ENCODE peak calls at places on chromosome 20, in ten cellular contexts. P is HFF-Myc, O is lower lobe of right lung, V is RWPE2, A is OCI-LY7, T is GM12865, N is endothelial cell of umbilical vein, Z is prostate gland, L is foreskin fibroblast, G is astrocyte of the spinal cord. Y is an unnamed sample.

GRCh38 chr20:61163027-61163426 is 89.0 kb upstream of the CDH4 start:
- DNase-seq in P (no peak), O (no peak), V (peak), A (no peak), T (no peak), N (no peak), Z (no peak), L (no peak), G (no peak), Y (no peak)

GRCh38 chr20:38156888-38157634 is 8.0 kb downstream of the TGM2 start:
- DNase-seq in P (no peak), O (peak), V (no peak), A (no peak), T (no peak), N (peak), Z (peak), L (no peak), G (peak), Y (no peak)

GRCh38 chr20:9912290-9912689 is 73.4 kb upstream of the PAK5 start:
- DNase-seq in P (no peak), O (no peak), V (no peak), A (no peak), T (no peak), N (no peak), Z (no peak), L (no peak), G (no peak), Y (no peak)

GRCh38 chr20:60800185-60800584 is 451.9 kb upstream of the CDH4 start:
- DNase-seq in P (no peak), O (no peak), V (no peak), A (no peak), T (no peak), N (no peak), Z (no peak), L (no peak), G (no peak), Y (no peak)

GRCh38 chr20:62900692-62901584 is 25.4 kb downstream of the DIDO1 start:
- DNase-seq in P (no peak), O (no peak), V (peak), A (peak), T (peak), N (peak), Z (peak), L (peak), G (no peak), Y (no peak)

GRCh38 chr20:48921883-48922867 is 664 bp downstream of the ARFGEF2 start:
- DNase-seq in P (no peak), O (peak), V (peak), A (peak), T (no peak), N (peak), Z (peak), L (peak), G (peak), Y (peak)

GRCh38 chr20:63753381-63753780 is 13.8 kb downstream of the SLC2A4RG start:
- DNase-seq in P (no peak), O (no peak), V (peak), A (no peak), T (no peak), N (no peak), Z (no peak), L (no peak), G (no peak), Y (no peak)

GRCh38 chr20:58378056-58378455 is 11.0 kb upstream of the VAPB start:
- DNase-seq in P (no peak), O (no peak), V (peak), A (no peak), T (no peak), N (no peak), Z (no peak), L (no peak), G (no peak), Y (no peak)

DNA sequence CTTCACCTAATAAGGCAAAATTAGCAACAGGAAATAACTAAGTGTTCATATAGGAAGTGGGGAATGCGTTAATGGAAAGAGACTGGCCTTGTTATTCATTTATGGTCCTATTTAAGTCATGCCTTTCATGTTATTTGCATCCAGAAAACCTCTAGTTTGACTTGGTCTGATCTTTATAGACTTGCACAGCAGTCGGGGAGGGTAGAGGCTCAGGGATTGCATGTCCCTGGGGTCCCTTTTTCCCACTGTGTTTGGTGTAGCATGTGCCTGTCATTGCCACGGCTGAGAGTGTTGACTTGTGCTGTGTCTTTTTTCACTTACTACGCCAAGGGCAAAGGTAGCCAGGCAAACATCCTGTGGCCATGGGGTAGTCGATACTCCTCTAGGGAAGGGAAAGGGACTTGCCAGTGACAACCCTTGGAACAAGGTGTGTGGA is 105.4 kb upstream of the RIN2 start:
- DNase-seq in P (no peak), O (no peak), V (no peak), A (no peak), T (peak), N (peak), Z (no peak), L (no peak), G (no peak), Y (no peak)
- H3K4me3 ChIP-seq in P (no peak), O (no peak), V (no peak), A (no peak), T (no peak), N (no peak), Z (no peak), L (no peak), G (no peak), Y (no peak)

DNA sequence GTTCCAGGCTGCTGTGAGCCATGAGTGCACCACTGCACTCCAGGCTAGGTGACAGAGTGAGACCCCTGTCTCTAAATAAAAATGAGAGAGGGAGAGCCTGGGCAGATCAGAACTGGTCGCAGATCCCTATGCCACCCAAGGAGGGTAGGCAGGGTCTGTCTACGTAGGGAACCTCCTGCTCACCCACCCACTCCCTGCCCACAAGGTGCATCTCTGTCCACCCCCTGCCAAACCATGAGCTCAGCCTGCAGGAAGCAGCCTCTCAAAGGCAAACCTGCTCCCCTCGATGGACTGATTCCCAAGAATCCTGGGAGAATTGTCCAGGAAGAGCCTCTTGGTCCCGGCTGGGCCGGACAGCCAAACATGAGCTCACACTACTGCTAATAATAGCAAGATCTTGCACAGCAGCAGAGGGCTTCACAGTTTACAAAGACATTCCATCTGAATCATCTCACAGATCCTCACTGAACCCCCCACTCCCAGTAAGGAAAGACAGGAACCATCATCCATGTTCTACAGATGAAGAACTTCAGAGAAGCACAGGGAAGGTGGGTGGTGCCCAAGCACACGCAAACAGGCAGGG is 27.8 kb upstream of the TLDC2 start:
- DNase-seq in P (no peak), O (no peak), V (peak), A (no peak), T (no peak), N (peak), Z (no peak), L (peak), G (peak), Y (no peak)
- H3K4me3 ChIP-seq in P (no peak), O (no peak), V (no peak), A (no peak), T (no peak), N (no peak), Z (no peak), L (no peak), G (no peak), Y (no peak)

DNA sequence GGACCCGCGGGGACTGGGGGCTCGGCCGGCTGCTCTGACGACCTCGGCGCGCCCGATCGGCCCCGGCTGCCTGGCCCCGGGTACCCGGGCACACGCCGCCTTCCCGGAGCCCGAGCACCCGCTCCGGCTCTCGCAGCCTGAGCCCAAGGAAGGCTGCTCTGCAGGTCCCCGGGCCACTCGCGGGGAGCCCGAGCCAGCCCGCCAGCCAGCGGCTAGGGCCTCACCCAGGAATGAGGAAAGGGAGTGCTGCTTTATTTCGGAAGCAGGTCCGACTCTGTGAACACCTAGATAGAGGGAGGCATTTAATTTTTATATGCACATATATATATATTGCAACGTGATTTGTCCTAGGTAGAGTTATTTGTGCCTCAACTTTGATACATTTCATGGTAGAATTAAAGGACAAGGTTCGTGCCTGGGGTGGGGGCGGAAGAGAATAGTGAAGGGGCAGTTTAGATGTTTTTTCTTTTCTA is 15.5 kb downstream of the FOXA2 start:
- DNase-seq in P (no peak), O (peak), V (no peak), A (no peak), T (no peak), N (no peak), Z (no peak), L (no peak), G (no peak), Y (no peak)
- H3K4me3 ChIP-seq in P (no peak), O (peak), V (peak), A (no peak), T (no peak), N (no peak), Z (no peak), L (no peak), G (no peak), Y (peak)

GRCh38 chr20:1392443-1392692 is 486 bp downstream of the FKBP1A start:
- DNase-seq in P (no peak), O (no peak), V (no peak), A (no peak), T (no peak), N (no peak), Z (no peak), L (no peak), G (no peak), Y (no peak)

GRCh38 chr20:1391640-1392442 is 1.0 kb downstream of the FKBP1A start:
- DNase-seq in P (no peak), O (peak), V (peak), A (peak), T (peak), N (peak), Z (no peak), L (peak), G (peak), Y (no peak)

GRCh38 chr20:1388706-1389483 is 4.0 kb downstream of the FKBP1A start:
- DNase-seq in P (no peak), O (no peak), V (no peak), A (no peak), T (no peak), N (peak), Z (no peak), L (peak), G (no peak), Y (no peak)

GRCh38 chr20:1389703-1390385 is 3.0 kb downstream of the FKBP1A start:
- DNase-seq in P (no peak), O (no peak), V (no peak), A (no peak), T (no peak), N (peak), Z (no peak), L (no peak), G (no peak), Y (no peak)

GRCh38 chr20:1390552-1391403 is 2.1 kb downstream of the FKBP1A start:
- DNase-seq in P (no peak), O (no peak), V (no peak), A (no peak), T (no peak), N (peak), Z (no peak), L (no peak), G (no peak), Y (no peak)
- H3K4me3 ChIP-seq in P (peak), O (peak), V (peak), A (peak), T (peak), N (peak), Z (peak), L (peak), G (peak), Y (no peak)

GRCh38 chr20:51306081-51306480 is 236.4 kb downstream of the NFATC2 start:
- DNase-seq in P (no peak), O (no peak), V (no peak), A (no peak), T (no peak), N (no peak), Z (no peak), L (no peak), G (no peak), Y (no peak)
- H3K4me3 ChIP-seq in P (no peak), O (no peak), V (no peak), A (no peak), T (no peak), N (no peak), Z (no peak), L (no peak), G (no peak), Y (no peak)

Y was measured in testis.